ENCODE peak calls at places on chromosomes 3 and 15, in ten cellular contexts. I is stimulated activated CD8-positive, alpha-beta memory T cell treated with anti-CD3 and anti-CD28 coated beads, Interleukin-15, amount 100 ng/mL, for 24 hours; F is GM19239; J is pons; Q is HS-27A; B is mucosa of descending colon; G is posterior cingulate gyrus; H is HuH-7; A is right atrium auricular region; W is myocyte. Y is an unnamed sample.

GRCh38 chr3:183566882-183567281 is 11.4 kb upstream of the KLHL6 start:
- DNase-seq in A (no peak), W (no peak), H (no peak), G (no peak), F (no peak), I (no peak), Q (no peak), J (no peak), B (no peak), Y (peak)

GRCh38 chr3:122496529-122496928 is 18.2 kb downstream of the KPNA1 start:
- DNase-seq in J (no peak), H (no peak), B (no peak), W (no peak), I (no peak), F (no peak), A (no peak), Q (no peak), G (no peak), Y (no peak)

GRCh38 chr3:128556949-128557348 is 63.9 kb upstream of the GATA2 start:
- DNase-seq in W (no peak), B (no peak), G (no peak), I (no peak), Q (no peak), A (no peak), F (no peak), H (no peak), J (no peak), Y (no peak)

GRCh38 chr15:71709808-71710418 is 100.4 kb upstream of the NR2E3 start:
- DNase-seq in W (no peak), Q (no peak), A (no peak), F (no peak), J (no peak), H (no peak), B (no peak), I (no peak), G (no peak), Y (no peak)

GRCh38 chr3:163347944-163348343 is 1730.4 kb downstream of the SI start:
- DNase-seq in G (no peak), J (no peak), B (no peak), Q (no peak), A (no peak), H (no peak), I (no peak), F (no peak), W (peak), Y (peak)

GRCh38 chr3:29385056-29385455 is 104.2 kb downstream of the RBMS3 start:
- DNase-seq in G (no peak), J (no peak), I (no peak), Q (peak), W (peak), B (no peak), F (no peak), A (no peak), H (no peak), Y (peak)

GRCh38 chr3:151798476-151798875 is 15.4 kb upstream of the AADAC start:
- DNase-seq in J (no peak), I (no peak), W (no peak), B (no peak), H (no peak), F (no peak), A (no peak), G (no peak), Q (no peak), Y (peak)

GRCh38 chr3:196287066-196287404 is 491 bp downstream of the PCYT1A start:
- DNase-seq in H (no peak), W (peak), A (no peak), F (no peak), B (no peak), Q (no peak), G (no peak), I (no peak), J (peak), Y (peak)

GRCh38 chr15:76327191-76328105 is 9.1 kb upstream of the ISL2 start:
- DNase-seq in W (peak), I (no peak), Q (peak), G (no peak), H (no peak), B (no peak), J (no peak), A (peak), F (no peak), Y (peak)

GRCh38 chr15:56532766-56533455 is 68.0 kb upstream of the MNS1 start:
- DNase-seq in A (no peak), J (no peak), I (no peak), F (no peak), G (no peak), Q (no peak), B (no peak), W (peak), H (no peak), Y (peak)

GRCh38 chr15:62298811-62299210 is 133.7 kb upstream of the C2CD4B start:
- DNase-seq in F (no peak), Q (no peak), H (no peak), G (no peak), B (no peak), J (no peak), I (no peak), A (no peak), W (no peak), Y (no peak)

GRCh38 chr15:48800811-48801460 is 9.9 kb downstream of the CEP152 start:
- DNase-seq in F (no peak), B (no peak), A (no peak), I (no peak), H (no peak), Q (no peak), J (peak), G (no peak), W (peak), Y (peak)

GRCh38 chr3:152047465-152047864 is 174.0 kb downstream of the SUCNR1 start:
- DNase-seq in F (no peak), B (no peak), I (no peak), Q (no peak), A (no peak), G (no peak), H (peak), J (peak), W (no peak), Y (peak)

GRCh38 chr3:99999541-99999940 is 114.8 kb downstream of the FILIP1L start:
- DNase-seq in G (no peak), A (no peak), W (no peak), J (no peak), H (no peak), Q (no peak), I (no peak), F (no peak), B (no peak), Y (peak)